ENCODE peak calls at places on chromosomes 1 and 21, in ten cellular contexts. N is neural progenitor cell, F is mesothelial cell of epicardium, S is hepatocyte, B is heart left ventricle, D is body of pancreas, Z is A549, K is HFFc6, W is mucosa of descending colon, E is GM20000. H is an unnamed sample.

GRCh38 chr1:41418868-41419583 is 57.8 kb downstream of the FOXO6 start:
- DNase-seq in N (peak), F (no peak), S (peak), B (peak), D (peak), Z (peak), K (peak), W (peak), E (no peak), H (no peak)

GRCh38 chr21:45889961-45890360 is 91.6 kb upstream of the COL6A1 start:
- DNase-seq in N (peak), F (no peak), S (no peak), B (no peak), D (no peak), Z (no peak), K (no peak), W (peak), E (no peak), H (no peak)

GRCh38 chr1:40703316-40703715 is 11.8 kb downstream of the NFYC start:
- DNase-seq in N (no peak), F (no peak), S (no peak), B (no peak), D (no peak), Z (no peak), K (peak), W (no peak), E (no peak), H (no peak)

GRCh38 chr1:167057297-167057688 is 32.9 kb downstream of the GPA33 start:
- DNase-seq in N (peak), F (no peak), S (peak), B (peak), D (peak), Z (peak), K (peak), W (no peak), E (peak), H (no peak)

GRCh38 chr1:180003026-180003695 is 48.6 kb downstream of the CEP350 start:
- DNase-seq in N (no peak), F (no peak), S (no peak), B (no peak), D (no peak), Z (no peak), K (no peak), W (no peak), E (peak), H (no peak)

GRCh38 chr1:170426596-170426995 is 105.4 kb upstream of the GORAB start:
- DNase-seq in N (peak), F (no peak), S (no peak), B (no peak), D (no peak), Z (no peak), K (no peak), W (no peak), E (no peak), H (no peak)

GRCh38 chr1:184163674-184164470 is 112.3 kb downstream of the TSEN15 start:
- DNase-seq in N (no peak), F (no peak), S (no peak), B (peak), D (no peak), Z (peak), K (peak), W (no peak), E (peak), H (no peak)

GRCh38 chr1:197152662-197153061 is 6.2 kb upstream of the ASPM start:
- DNase-seq in N (no peak), F (no peak), S (peak), B (no peak), D (no peak), Z (no peak), K (no peak), W (no peak), E (no peak), H (no peak)

GRCh38 chr1:59985901-59986735 is 59.5 kb upstream of the CYP2J2 start:
- DNase-seq in N (peak), F (no peak), S (peak), B (no peak), D (no peak), Z (no peak), K (no peak), W (no peak), E (no peak), H (no peak)

GRCh38 chr1:205048382-205048781 is 5.4 kb downstream of the CNTN2 start:
- DNase-seq in N (no peak), F (no peak), S (no peak), B (no peak), D (no peak), Z (no peak), K (no peak), W (no peak), E (no peak), H (no peak)

GRCh38 chr1:12180315-12180714 is 13.5 kb downstream of the TNFRSF1B start:
- DNase-seq in N (no peak), F (no peak), S (peak), B (peak), D (peak), Z (no peak), K (no peak), W (no peak), E (no peak), H (no peak)

GRCh38 chr1:170044187-170044586 is 30.3 kb downstream of the KIFAP3 start:
- DNase-seq in N (no peak), F (no peak), S (no peak), B (no peak), D (no peak), Z (no peak), K (peak), W (no peak), E (no peak), H (no peak)

GRCh38 chr1:233057836-233058235 is 107.4 kb downstream of the NTPCR start:
- DNase-seq in N (no peak), F (no peak), S (no peak), B (no peak), D (no peak), Z (no peak), K (no peak), W (no peak), E (no peak), H (no peak)

GRCh38 chr1:185406006-185406974 is 89.2 kb upstream of the IVNS1ABP start:
- DNase-seq in N (no peak), F (no peak), S (no peak), B (no peak), D (no peak), Z (no peak), K (no peak), W (no peak), E (peak), H (peak)

GRCh38 chr1:187549540-187549939 is 720.8 kb downstream of the PLA2G4A start:
- DNase-seq in N (no peak), F (no peak), S (no peak), B (no peak), D (no peak), Z (no peak), K (no peak), W (no peak), E (no peak), H (no peak)

GRCh38 chr21:35940074-35940927 is 120.0 kb downstream of the SETD4 start:
- DNase-seq in N (peak), F (no peak), S (peak), B (peak), D (peak), Z (peak), K (peak), W (no peak), E (peak), H (no peak)

GRCh38 chr21:35395728-35396127 is 346.6 kb upstream of the RUNX1 start:
- DNase-seq in N (no peak), F (no peak), S (no peak), B (no peak), D (no peak), Z (no peak), K (peak), W (no peak), E (no peak), H (no peak)

GRCh38 chr1:193185206-193185605 is 1.2 kb downstream of the B3GALT2 start:
- DNase-seq in N (no peak), F (no peak), S (no peak), B (no peak), D (no peak), Z (no peak), K (no peak), W (no peak), E (no peak), H (no peak)

GRCh38 chr1:115401676-115402075 is 63.6 kb upstream of the NGF start:
- DNase-seq in N (no peak), F (no peak), S (no peak), B (no peak), D (no peak), Z (no peak), K (no peak), W (no peak), E (no peak), H (no peak)

GRCh38 chr1:44707112-44707881 is 23.7 kb downstream of the RNU5D-1 start:
- DNase-seq in N (no peak), F (no peak), S (peak), B (no peak), D (no peak), Z (peak), K (peak), W (no peak), E (no peak), H (no peak)

GRCh38 chr1:92833840-92834239 is 2.0 kb downstream of the RPL5 start:
- DNase-seq in N (no peak), F (no peak), S (no peak), B (no peak), D (no peak), Z (no peak), K (no peak), W (no peak), E (no peak), H (no peak)

GRCh38 chr1:204251926-204252689 is 38.3 kb upstream of the GOLT1A start:
- DNase-seq in N (no peak), F (no peak), S (no peak), B (no peak), D (no peak), Z (no peak), K (no peak), W (no peak), E (no peak), H (no peak)

GRCh38 chr21:41567901-41568510 is 60.0 kb upstream of the TMPRSS2 start:
- DNase-seq in N (no peak), F (no peak), S (no peak), B (no peak), D (no peak), Z (no peak), K (no peak), W (no peak), E (no peak), H (no peak)

GRCh38 chr21:44506279-44507255 is 33.4 kb downstream of the KRTAP10-1 start:
- DNase-seq in N (peak), F (no peak), S (no peak), B (no peak), D (no peak), Z (no peak), K (no peak), W (peak), E (no peak), H (no peak)

DNA sequence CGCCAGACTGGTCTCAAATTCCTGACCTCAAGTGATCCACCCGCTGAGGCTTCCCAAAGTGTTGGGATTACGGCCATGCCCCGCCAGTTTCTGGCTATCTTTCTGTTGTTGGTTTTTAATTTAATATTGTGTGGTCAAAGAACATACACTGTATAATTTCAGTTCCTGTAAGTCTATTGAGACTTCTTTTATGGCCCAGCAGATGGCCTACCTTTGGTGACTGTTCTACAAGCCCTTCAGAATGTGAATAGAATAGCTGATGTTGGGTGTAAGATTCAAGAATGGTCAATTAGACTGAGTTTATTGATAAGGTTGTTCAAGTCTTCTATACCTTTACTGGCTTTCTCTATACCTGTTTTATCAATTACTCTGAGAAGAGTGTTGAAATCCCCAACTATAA is 10.7 kb downstream of the HES2 start:
- DNase-seq in N (no peak), F (no peak), S (no peak), B (no peak), D (no peak), Z (no peak), K (no peak), W (no peak), E (no peak), H (no peak)
- TF ChIP-seq CTCF in N (no peak), F (no peak), S (no peak), B (no peak), D (no peak), Z (no peak), K (peak), W (no peak), E (no peak), H (no peak)

DNA sequence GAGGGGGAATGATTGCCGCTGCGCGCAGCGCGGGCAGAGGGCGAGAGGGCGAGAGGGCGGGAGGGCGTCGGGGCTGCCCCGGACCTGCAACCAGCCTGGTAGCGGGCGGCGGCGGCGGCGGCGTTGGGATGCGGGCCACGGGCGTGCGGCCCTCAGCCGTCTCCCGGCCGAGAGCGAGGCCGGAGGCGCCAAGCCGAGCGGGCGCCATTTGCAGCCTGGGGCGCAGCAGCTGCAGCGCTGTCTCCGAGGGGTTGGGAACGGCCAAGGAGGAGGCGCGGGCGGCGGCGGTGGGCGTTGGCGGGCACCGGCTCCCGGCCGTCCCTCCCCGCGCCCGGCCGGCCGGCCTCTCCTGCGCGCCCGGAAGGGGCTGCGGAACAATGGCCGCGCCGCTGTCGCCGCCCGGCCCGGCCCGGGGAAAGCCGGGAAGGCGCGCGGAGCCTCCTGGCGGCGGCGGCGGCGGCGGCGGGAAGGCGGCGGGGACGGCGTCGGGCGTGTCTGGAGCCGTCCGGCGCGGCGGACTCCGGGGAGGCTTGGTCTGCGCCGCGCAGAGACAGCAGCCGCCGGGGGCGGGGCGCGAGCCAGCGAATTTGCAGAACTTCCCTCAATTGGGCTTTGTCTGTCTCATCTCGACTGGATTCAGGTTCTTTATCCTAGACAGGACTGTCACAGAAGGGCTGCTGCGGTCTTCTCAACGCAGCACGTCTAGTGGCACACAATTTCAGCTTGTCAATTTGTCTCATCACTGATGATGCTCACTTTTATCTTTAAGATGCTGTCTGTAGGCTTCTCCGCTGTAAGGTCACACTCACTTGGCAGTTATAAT is 35.7 kb downstream of the ZBTB8B start:
- DNase-seq in N (peak), F (peak), S (peak), B (peak), D (peak), Z (peak), K (peak), W (peak), E (peak), H (peak)
- TF ChIP-seq CTCF in N (peak), F (no peak), S (peak), B (peak), D (peak), Z (no peak), K (peak), W (no peak), E (no peak), H (no peak)

GRCh38 chr1:156448134-156448967 is 52.2 kb downstream of the MEF2D start:
- DNase-seq in N (no peak), F (no peak), S (no peak), B (no peak), D (no peak), Z (no peak), K (no peak), W (no peak), E (no peak), H (no peak)

GRCh38 chr1:156440689-156441437 is 59.7 kb downstream of the MEF2D start:
- DNase-seq in N (no peak), F (no peak), S (no peak), B (no peak), D (no peak), Z (no peak), K (no peak), W (no peak), E (no peak), H (no peak)

GRCh38 chr1:156445789-156446263 is 54.7 kb downstream of the MEF2D start:
- DNase-seq in N (peak), F (peak), S (peak), B (peak), D (peak), Z (peak), K (peak), W (peak), E (peak), H (peak)

GRCh38 chr1:156439771-156440183 is 60.8 kb downstream of the MEF2D start:
- DNase-seq in N (peak), F (no peak), S (no peak), B (no peak), D (no peak), Z (no peak), K (no peak), W (no peak), E (no peak), H (no peak)

GRCh38 chr1:156444407-156445001 is 56.1 kb downstream of the MEF2D start:
- DNase-seq in N (peak), F (no peak), S (no peak), B (no peak), D (no peak), Z (peak), K (no peak), W (no peak), E (no peak), H (no peak)
- TF ChIP-seq CTCF in N (peak), F (peak), S (peak), B (peak), D (peak), Z (peak), K (peak), W (no peak), E (peak), H (no peak)

GRCh38 chr1:3900150-3900968 is at the start of gene C1orf174:
- DNase-seq in N (peak), F (peak), S (peak), B (peak), D (peak), Z (peak), K (peak), W (peak), E (peak), H (peak)

GRCh38 chr1:3898475-3898735 is 1.7 kb downstream of the C1orf174 start:
- DNase-seq in N (no peak), F (no peak), S (no peak), B (no peak), D (no peak), Z (no peak), K (no peak), W (no peak), E (no peak), H (no peak)

GRCh38 chr1:3900969-3901529 is 977 bp upstream of the C1orf174 start:
- DNase-seq in N (peak), F (peak), S (peak), B (peak), D (peak), Z (peak), K (peak), W (peak), E (peak), H (peak)

GRCh38 chr1:3899776-3900149 is 309 bp downstream of the C1orf174 start:
- DNase-seq in N (peak), F (no peak), S (no peak), B (no peak), D (no peak), Z (no peak), K (no peak), W (no peak), E (peak), H (no peak)

GRCh38 chr1:3898994-3899775 is 887 bp downstream of the C1orf174 start:
- DNase-seq in N (no peak), F (no peak), S (peak), B (no peak), D (no peak), Z (peak), K (no peak), W (no peak), E (no peak), H (no peak)
- TF ChIP-seq CTCF in N (peak), F (no peak), S (no peak), B (no peak), D (no peak), Z (no peak), K (peak), W (no peak), E (no peak), H (no peak)

DNA sequence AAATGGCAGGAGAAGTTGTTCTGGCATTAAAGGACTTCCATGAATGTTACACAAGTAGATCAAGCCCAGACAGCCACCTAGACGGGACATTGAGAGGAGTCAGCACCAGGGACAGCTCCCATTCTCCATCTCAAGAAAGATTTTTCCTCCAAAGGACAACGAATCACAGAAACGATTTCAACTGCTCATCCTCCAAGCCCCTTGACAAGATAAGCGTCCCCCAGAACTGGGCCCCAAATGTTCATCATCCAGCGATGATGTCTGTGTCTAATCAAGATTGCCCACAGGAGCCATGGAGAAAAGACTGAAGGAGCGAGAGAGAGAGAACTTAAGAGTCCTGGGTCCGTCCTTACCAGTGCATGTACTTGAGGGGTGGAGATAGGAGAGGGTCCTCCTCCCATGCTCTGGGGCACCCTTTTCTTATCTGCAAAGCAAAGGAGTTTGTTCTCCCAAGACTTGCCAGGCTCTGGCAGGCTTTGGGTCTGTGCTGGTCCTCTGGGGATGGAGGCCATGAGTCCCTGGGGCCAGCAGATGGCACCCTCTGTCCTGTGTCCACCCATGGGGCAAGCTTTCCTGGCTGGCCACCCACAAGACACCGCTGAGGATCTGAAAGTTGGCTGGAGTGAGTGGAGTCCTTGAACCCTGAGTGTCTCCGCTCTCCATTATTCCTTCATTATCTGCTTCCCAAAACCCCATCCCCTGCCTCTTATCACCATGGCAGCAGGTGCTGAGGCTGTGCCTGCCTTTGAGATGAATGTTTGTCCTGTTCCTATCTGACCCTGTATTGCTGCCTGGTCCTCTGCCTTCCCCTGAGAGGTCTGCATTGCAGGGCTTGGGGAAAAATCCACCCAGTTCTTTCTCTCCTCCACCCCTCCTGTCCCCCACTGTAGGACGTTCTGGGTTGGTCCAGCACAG is 164.6 kb downstream of the ACTL8 start:
- DNase-seq in N (peak), F (peak), S (peak), B (no peak), D (no peak), Z (peak), K (peak), W (peak), E (peak), H (no peak)
- TF ChIP-seq CTCF in N (peak), F (no peak), S (peak), B (peak), D (peak), Z (peak), K (peak), W (no peak), E (no peak), H (no peak)

GRCh38 chr1:107530543-107530942 is 389.7 kb downstream of the NTNG1 start:
- DNase-seq in N (no peak), F (no peak), S (no peak), B (no peak), D (no peak), Z (no peak), K (peak), W (no peak), E (no peak), H (no peak)

GRCh38 chr1:107531065-107531908 is 390.4 kb downstream of the NTNG1 start:
- DNase-seq in N (no peak), F (no peak), S (no peak), B (no peak), D (no peak), Z (no peak), K (no peak), W (no peak), E (no peak), H (no peak)

GRCh38 chr1:107526524-107527198 is 385.8 kb downstream of the NTNG1 start:
- DNase-seq in N (no peak), F (no peak), S (peak), B (no peak), D (no peak), Z (no peak), K (no peak), W (no peak), E (no peak), H (no peak)

GRCh38 chr1:107532318-107532717 is 391.5 kb downstream of the NTNG1 start:
- DNase-seq in N (no peak), F (no peak), S (no peak), B (no peak), D (peak), Z (no peak), K (no peak), W (no peak), E (no peak), H (no peak)

GRCh38 chr1:107529511-107530149 is 388.8 kb downstream of the NTNG1 start:
- DNase-seq in N (peak), F (no peak), S (peak), B (no peak), D (peak), Z (peak), K (peak), W (no peak), E (peak), H (no peak)
- TF ChIP-seq CTCF in N (peak), F (peak), S (peak), B (peak), D (peak), Z (peak), K (peak), W (no peak), E (peak), H (peak)